ENCODE peak calls at places on chromosomes 7 and 10, in seven cellular contexts. D, T, X, R, K, W and Z are unnamed samples. For H3K4me1, the result is how much of the 10 kb centered on the place peaks cover.

GRCh38 chr7:30168800-30169584 is 34.2 kb downstream of the MTURN start:
- DNase-seq in K (no peak), T (no peak), W (no peak), R (peak), X (no peak), D (peak), Z (no peak)

GRCh38 chr7:36945612-36946400 is 221.5 kb upstream of the AOAH start:
- DNase-seq in W (no peak), K (no peak), T (no peak), D (no peak), R (no peak), X (no peak), Z (no peak)

GRCh38 chr10:124005091-124005490 is 88.3 kb downstream of the CHST15 start:
- DNase-seq in R (no peak), X (no peak), D (no peak), W (peak), K (no peak), T (no peak), Z (no peak)

GRCh38 chr7:81672872-81673271 is 97.0 kb downstream of the HGF start:
- DNase-seq in W (no peak), D (no peak), K (no peak), T (no peak), R (peak), X (no peak), Z (no peak)

GRCh38 chr10:29736325-29737208 is 101.8 kb upstream of the SVIL start:
- DNase-seq in R (no peak), K (peak), T (peak), X (peak), D (peak), W (peak), Z (no peak)

GRCh38 chr10:51862149-51862548 is 162.8 kb upstream of the CSTF2T start:
- DNase-seq in W (no peak), T (no peak), X (no peak), K (no peak), D (no peak), R (no peak), Z (no peak)

GRCh38 chr10:59907918-59908807 is 1.8 kb upstream of the CCDC6 start:
- DNase-seq in T (peak), K (peak), X (peak), W (no peak), R (peak), D (peak), Z (no peak)

GRCh38 chr7:36638140-36638539 is 86.2 kb downstream of the AOAH start:
- DNase-seq in W (no peak), K (no peak), D (no peak), X (no peak), T (no peak), R (peak), Z (no peak)

GRCh38 chr7:144437370-144438191 is 34.1 kb upstream of the NOBOX start:
- DNase-seq in K (peak), D (peak), T (peak), W (no peak), R (peak), X (no peak), Z (no peak)

GRCh38 chr10:97099868-97100267 is 85.9 kb downstream of the SLIT1 start:
- DNase-seq in T (no peak), X (no peak), W (no peak), K (no peak), D (no peak), R (no peak), Z (no peak)

GRCh38 chr10:97915761-97916160 is 66.1 kb downstream of the GOLGA7B start:
- DNase-seq in R (no peak), X (no peak), W (no peak), T (no peak), K (no peak), D (no peak), Z (no peak)

GRCh38 chr7:128353610-128354009 is 7.9 kb downstream of the PRRT4 start:
- DNase-seq in K (no peak), W (no peak), T (no peak), X (no peak), D (no peak), R (no peak), Z (peak)

DNA sequence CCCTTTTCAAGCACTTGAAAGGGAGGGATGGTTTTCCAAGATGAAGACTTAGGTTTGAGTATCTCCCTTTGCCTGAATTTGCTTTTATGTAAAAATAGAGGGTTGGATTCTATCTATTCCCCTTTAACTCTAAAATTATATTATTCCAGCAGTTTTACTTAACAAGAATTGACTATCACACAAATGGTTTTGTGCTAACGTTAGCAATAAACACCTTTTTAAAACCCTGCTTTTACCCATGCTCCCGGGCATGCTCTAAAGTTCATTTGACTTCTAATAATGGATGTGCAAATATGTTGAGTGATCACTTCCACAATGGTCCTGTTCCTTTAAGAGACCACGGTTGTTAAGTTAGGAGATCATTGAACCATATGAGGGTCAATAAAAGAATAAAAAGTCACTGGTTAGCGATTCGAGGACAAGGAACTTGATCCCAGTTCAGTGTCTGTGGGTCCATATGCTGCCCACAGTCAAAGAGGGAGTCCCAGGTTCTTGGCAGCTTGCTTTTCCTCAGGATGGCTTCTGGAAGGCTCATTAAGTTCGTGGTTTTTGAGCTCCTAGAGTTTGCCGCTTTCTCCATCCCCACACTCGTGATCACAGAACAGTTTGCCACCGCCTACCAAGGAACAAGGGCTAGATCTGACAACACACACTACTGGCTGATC is at the start of gene TMEM236:
- DNase-seq in R (no peak), T (no peak), D (no peak), K (no peak), X (no peak), W (no peak), Z (no peak)
- H3K4me3 ChIP-seq in R (no peak), T (no peak), D (no peak), K (no peak), X (no peak), W (no peak), Z (no peak)

DNA sequence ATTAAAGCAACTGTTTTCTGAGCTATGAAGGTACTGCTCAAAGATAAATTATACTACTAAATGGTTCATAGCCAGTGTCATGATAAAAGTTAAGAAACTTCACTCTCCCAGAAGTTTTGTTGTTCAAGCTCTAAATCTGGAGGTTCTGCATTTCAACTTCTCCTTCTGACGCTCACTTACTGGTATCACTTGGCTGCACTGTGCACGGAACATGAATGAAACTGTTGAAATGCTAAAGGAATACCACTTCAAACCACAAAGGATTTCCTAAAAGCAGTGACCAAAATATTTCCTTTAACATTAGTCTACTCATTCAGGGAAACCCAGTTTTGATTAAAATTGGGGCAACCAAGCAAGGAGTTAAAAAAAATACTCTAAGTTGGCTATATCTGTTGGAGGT is 93.6 kb downstream of the UBE2H start:
- DNase-seq in W (no peak), D (peak), X (no peak), R (no peak), K (no peak), T (no peak), Z (no peak)
- H3K4me1 ChIP-seq in W (half or more), D (under half), X (half or more), R (under half), K (under half), T (half or more), Z (half or more)

GRCh38 chr10:58513189-58514101 is 773 bp downstream of the BICC1 start:
- DNase-seq in T (peak), D (peak), R (no peak), W (peak), X (peak), K (no peak), Z (no peak)
- H3K4me3 ChIP-seq in T (peak), D (peak), R (peak), W (peak), X (peak), K (no peak), Z (peak)

DNA sequence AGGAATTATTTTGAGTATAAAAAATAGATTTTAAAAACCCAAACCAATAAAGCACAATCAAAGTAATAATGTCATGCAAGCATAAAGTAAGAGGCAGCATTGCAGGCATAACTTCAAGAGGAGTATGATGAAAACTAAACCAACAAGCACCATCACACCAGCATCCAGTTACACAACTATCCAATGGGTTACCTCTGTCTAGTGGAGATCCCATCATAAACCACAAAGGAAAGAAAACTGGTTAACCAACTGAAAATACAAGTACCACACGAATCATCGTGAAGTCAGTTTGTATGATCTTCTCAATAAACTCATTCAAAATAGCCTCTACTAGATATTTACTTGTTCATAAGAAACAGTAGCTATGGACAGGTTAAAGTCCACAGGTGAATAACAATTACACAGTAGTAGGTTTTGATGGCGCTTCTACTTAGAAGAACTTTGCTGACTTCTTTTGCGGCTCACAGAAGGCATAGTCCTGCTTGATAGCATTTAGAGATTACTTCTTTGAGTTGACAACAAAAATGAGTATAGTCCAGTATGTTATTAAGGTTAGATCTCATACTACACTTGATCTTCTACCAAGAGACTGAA is 116.6 kb downstream of the MICU1 start:
- DNase-seq in K (no peak), W (no peak), T (no peak), X (no peak), D (peak), R (no peak), Z (no peak)
- H3K4me1 ChIP-seq in K (under half), W (under half), T (under half), X (under half), D (under half), R (under half), Z (under half)